ENCODE peak calls at places on chromosomes 11 and 22, in nine cellular contexts. B, P, N, E, O, K, L, W and T are unnamed samples.

GRCh38 chr11:23976776-23977380 is 520.0 kb upstream of the LUZP2 start:
- DNase-seq in E (no peak), W (no peak), N (no peak), B (no peak), P (no peak), L (no peak), O (no peak), K (peak), T (no peak)

GRCh38 chr11:102994101-102994500 is 38.6 kb upstream of the MMP13 start:
- DNase-seq in O (no peak), K (no peak), N (no peak), W (no peak), L (no peak), E (no peak), B (no peak), P (no peak), T (no peak)

GRCh38 chr11:65188486-65188885 is 6.8 kb downstream of the CAPN1 start:
- DNase-seq in W (no peak), K (no peak), B (no peak), L (no peak), N (no peak), E (no peak), P (no peak), O (no peak), T (no peak)

GRCh38 chr11:61919841-61920631 is 2.7 kb upstream of the RAB3IL1 start:
- DNase-seq in K (no peak), E (no peak), O (no peak), B (no peak), P (no peak), W (no peak), L (peak), N (no peak), T (peak)

GRCh38 chr22:19325296-19325950 is 33.9 kb upstream of the CLTCL1 start:
- DNase-seq in B (no peak), L (no peak), O (no peak), N (no peak), K (peak), E (no peak), P (no peak), W (no peak), T (no peak)

GRCh38 chr22:37561209-37562048 is 1.1 kb downstream of the CDC42EP1 start:
- DNase-seq in L (peak), E (peak), W (peak), P (no peak), B (no peak), N (peak), O (peak), K (peak), T (peak)

GRCh38 chr22:43544282-43544673 is 132.5 kb downstream of the MPPED1 start:
- DNase-seq in O (no peak), B (no peak), E (no peak), P (no peak), W (no peak), L (no peak), N (no peak), K (no peak), T (no peak)

GRCh38 chr11:111672949-111673348 is 70.7 kb downstream of the SIK2 start:
- DNase-seq in W (no peak), O (no peak), P (no peak), N (no peak), E (no peak), K (no peak), B (no peak), L (no peak), T (no peak)

GRCh38 chr11:1796297-1797011 is 32.7 kb upstream of the CTSD start:
- DNase-seq in O (no peak), K (no peak), P (no peak), L (no peak), B (no peak), E (no peak), W (no peak), N (no peak), T (no peak)

GRCh38 chr22:19988965-19989724 is 27.5 kb downstream of the ARVCF start:
- DNase-seq in L (no peak), E (no peak), N (no peak), B (no peak), P (no peak), W (no peak), K (no peak), O (no peak), T (no peak)

GRCh38 chr11:12674936-12675696 is 895 bp downstream of the TEAD1 start:
- DNase-seq in E (peak), K (peak), P (peak), O (peak), W (no peak), L (peak), N (no peak), B (no peak), T (peak)

GRCh38 chr11:68835749-68836148 is 6.0 kb downstream of the CPT1A start:
- DNase-seq in P (no peak), E (no peak), L (peak), O (no peak), K (no peak), N (no peak), B (no peak), W (no peak), T (no peak)